ENCODE peak calls at places on chromosomes 11 and 22, in six cellular contexts. X, W, D, S, Q and A are unnamed samples.
A peak's percentile ranks its signal among the peaks of the same experiment; 100 is the strongest.

GRCh38 chr22:38327805-38328204 is 10.6 kb upstream of the CSNK1E start:
- DNase-seq in X (no peak), W (no peak), S (no peak), D (peak; percentile 61), Q (no peak), A (no peak)

GRCh38 chr22:37686002-37686982 is at the start of gene NOL12:
- DNase-seq in X (peak; percentile 52), S (peak; percentile 95), Q (peak; percentile 71), W (peak; percentile 69), D (peak; percentile 87), A (peak; percentile 69)

GRCh38 chr22:27863556-27863955 is 55.5 kb downstream of the PITPNB start:
- DNase-seq in X (no peak), S (no peak), W (no peak), Q (no peak), D (no peak), A (no peak)

GRCh38 chr11:16788141-16789060 is 50.0 kb downstream of the C11orf58 start:
- DNase-seq in Q (no peak), X (peak; percentile 17), D (peak; percentile 81), W (peak; percentile 93), S (peak; percentile 83), A (no peak)

GRCh38 chr11:134411887-134412507 is at the start of gene B3GAT1:
- DNase-seq in W (peak; percentile 57), X (no peak), Q (no peak), D (no peak), S (peak; percentile 54), A (no peak)

GRCh38 chr11:94895971-94896370 is 77.4 kb downstream of the CWC15 start:
- DNase-seq in Q (peak; percentile 40), W (no peak), D (peak; percentile 76), S (no peak), X (no peak), A (no peak)

GRCh38 chr22:49112661-49113626 is 714.7 kb downstream of the BRD1 start:
- DNase-seq in W (no peak), Q (no peak), S (no peak), D (no peak), X (no peak), A (no peak)

GRCh38 chr22:32557424-32557823 is 82.8 kb downstream of the FBXO7 start:
- DNase-seq in S (no peak), W (no peak), Q (peak; percentile 62), D (no peak), X (no peak), A (peak; percentile 80)

GRCh38 chr11:8642226-8642625 is 40.2 kb downstream of the TRIM66 start:
- DNase-seq in Q (no peak), W (peak; percentile 14), S (no peak), X (no peak), D (no peak), A (no peak)

GRCh38 chr11:16012125-16012751 is 344.1 kb downstream of the SOX6 start:
- DNase-seq in Q (no peak), W (no peak), X (no peak), S (no peak), D (no peak), A (no peak)

GRCh38 chr11:17129003-17129402 is 51.5 kb upstream of the RPS13 start:
- DNase-seq in D (peak; percentile 85), X (no peak), W (no peak), Q (no peak), S (no peak), A (no peak)

GRCh38 chr11:70692131-70692530 is 293.8 kb downstream of the CTTN start:
- DNase-seq in X (no peak), Q (no peak), S (no peak), D (no peak), W (no peak), A (no peak)

GRCh38 chr11:61080986-61081590 is 21.2 kb upstream of the CD5 start:
- DNase-seq in S (no peak), D (no peak), W (no peak), X (no peak), Q (no peak), A (no peak)

GRCh38 chr11:133934599-133935550 is 21.9 kb downstream of the IGSF9B start:
- DNase-seq in X (no peak), W (no peak), D (peak; percentile 68), S (no peak), Q (no peak), A (no peak)

GRCh38 chr11:95556342-95557151 is 233.0 kb downstream of the FAM76B start:
- DNase-seq in W (no peak), D (no peak), S (peak; percentile 2), Q (peak; percentile 84), X (no peak), A (no peak)

GRCh38 chr11:3138178-3139085 is 26.7 kb downstream of the OSBPL5 start:
- DNase-seq in D (no peak), X (no peak), Q (no peak), W (no peak), S (no peak), A (no peak)

GRCh38 chr22:38733329-38734202 is 22.2 kb downstream of the SUN2 start:
- DNase-seq in W (peak; percentile 82), S (peak; percentile 76), D (peak; percentile 29), Q (no peak), X (no peak), A (peak; percentile 67)

GRCh38 chr22:32836286-32836859 is 34.9 kb downstream of the TIMP3 start:
- DNase-seq in X (no peak), W (peak; percentile 6), S (peak; percentile 68), Q (no peak), D (peak; percentile 17), A (no peak)

GRCh38 chr11:20522536-20522935 is 76.9 kb upstream of the SLC6A5 start:
- DNase-seq in D (no peak), S (peak; percentile 20), Q (no peak), W (no peak), X (no peak), A (no peak)

GRCh38 chr11:132125855-132126841 is 755.7 kb downstream of the NTM start:
- DNase-seq in D (peak; percentile 11), W (peak; percentile 75), X (no peak), Q (no peak), S (peak; percentile 87), A (no peak)

GRCh38 chr11:129930306-129930705 is 34.9 kb upstream of the NFRKB start:
- DNase-seq in D (peak; percentile 93), X (no peak), Q (no peak), W (no peak), S (no peak), A (no peak)

GRCh38 chr11:119764108-119764874 is 35.3 kb upstream of the NECTIN1 start:
- DNase-seq in X (no peak), S (peak; percentile 32), D (no peak), W (peak; percentile 34), Q (peak; percentile 34), A (no peak)

GRCh38 chr11:27968461-27968860 is 139.5 kb downstream of the KIF18A start:
- DNase-seq in D (no peak), W (no peak), Q (no peak), X (no peak), S (no peak), A (no peak)

GRCh38 chr11:78467370-78467769 is 49.8 kb upstream of the GAB2 start:
- DNase-seq in Q (no peak), W (no peak), X (no peak), D (no peak), S (no peak), A (no peak)

GRCh38 chr11:101442936-101443521 is 140.8 kb downstream of the TRPC6 start:
- DNase-seq in W (no peak), S (no peak), X (no peak), Q (no peak), D (no peak), A (no peak)

GRCh38 chr11:65791719-65792213 is 4.9 kb downstream of the OVOL1 start:
- DNase-seq in Q (no peak), X (peak; percentile 49), W (peak; percentile 5), D (peak; percentile 77), S (no peak), A (no peak)

GRCh38 chr22:26588749-26589366 is 1.1 kb downstream of the TPST2 start:
- DNase-seq in X (no peak), Q (no peak), S (no peak), D (no peak), W (no peak), A (no peak)

GRCh38 chr11:126113012-126113411 is 50.3 kb upstream of the CDON start:
- DNase-seq in S (no peak), D (no peak), Q (no peak), X (no peak), W (no peak), A (no peak)

GRCh38 chr11:4094348-4095291 is at the start of gene RRM1:
- DNase-seq in D (peak; percentile 90), Q (peak; percentile 90), W (peak; percentile 99), S (peak; percentile 98), X (peak; percentile 95), A (peak; percentile 89)